ENCODE peak calls at places on chromosomes 1 and 21, in five cellular contexts. P, V, F, T and A are unnamed samples.
A peak's percentile ranks its signal among the peaks of the same experiment; 100 is the strongest.

GRCh38 chr1:237903961-237904360 is 13.2 kb upstream of the ZP4 start:
- DNase-seq in P (peak; percentile 9), V (no peak), F (no peak), T (no peak), A (no peak)

GRCh38 chr1:234597894-234598293 is 12.1 kb downstream of the IRF2BP2 start:
- DNase-seq in P (peak; percentile 72), V (no peak), F (peak; percentile 41), T (no peak), A (peak; percentile 75)

GRCh38 chr1:240304466-240304865 is 212.8 kb downstream of the FMN2 start:
- DNase-seq in P (no peak), V (no peak), F (no peak), T (no peak), A (no peak)

GRCh38 chr1:89104687-89105086 is 21.2 kb downstream of the GBP2 start:
- DNase-seq in P (no peak), V (no peak), F (no peak), T (no peak), A (no peak)

GRCh38 chr1:16924919-16925477 is 3.3 kb downstream of the CROCC start:
- DNase-seq in P (no peak), V (no peak), F (no peak), T (no peak), A (no peak)

GRCh38 chr21:42515708-42516502 is 2.3 kb downstream of the SLC37A1 start:
- DNase-seq in P (no peak), V (peak; percentile 48), F (no peak), T (no peak), A (peak; percentile 65)

GRCh38 chr1:111904478-111905218 is 84.8 kb downstream of the KCND3 start:
- DNase-seq in P (no peak), V (no peak), F (peak; percentile 7), T (no peak), A (no peak)

GRCh38 chr1:204146965-204147364 is 4.9 kb downstream of the ETNK2 start:
- DNase-seq in P (no peak), V (no peak), F (no peak), T (no peak), A (no peak)

GRCh38 chr1:114725230-114725629 is 8.7 kb upstream of the NRAS start:
- DNase-seq in P (no peak), V (no peak), F (no peak), T (no peak), A (no peak)

GRCh38 chr1:116710326-116711060 is 43.0 kb upstream of the IGSF3 start:
- DNase-seq in P (no peak), V (no peak), F (no peak), T (no peak), A (no peak)

GRCh38 chr1:223077434-223077833 is 65.6 kb downstream of the TLR5 start:
- DNase-seq in P (no peak), V (no peak), F (no peak), T (no peak), A (no peak)

GRCh38 chr1:151568626-151569088 is 28.5 kb downstream of the TUFT1 start:
- DNase-seq in P (no peak), V (no peak), F (no peak), T (no peak), A (no peak)

GRCh38 chr1:201937624-201938212 is 8.6 kb downstream of the LMOD1 start:
- DNase-seq in P (peak; percentile 78), V (no peak), F (no peak), T (peak; percentile 34), A (no peak)

GRCh38 chr1:16204634-16205332 is 7.7 kb downstream of the ARHGEF19 start:
- DNase-seq in P (no peak), V (no peak), F (no peak), T (no peak), A (peak; percentile 33)

GRCh38 chr1:145689922-145690321 is 17.2 kb downstream of the PDZK1 start:
- DNase-seq in P (no peak), V (no peak), F (no peak), T (no peak), A (no peak)

GRCh38 chr1:17668195-17668594 is 86.9 kb upstream of the ACTL8 start:
- DNase-seq in P (no peak), V (no peak), F (no peak), T (no peak), A (no peak)

GRCh38 chr1:240803151-240803550 is 191.2 kb upstream of the GREM2 start:
- DNase-seq in P (peak; percentile 88), V (no peak), F (no peak), T (no peak), A (peak; percentile 38)

GRCh38 chr1:7591565-7591964 is 179.5 kb upstream of the VAMP3 start:
- DNase-seq in P (no peak), V (no peak), F (no peak), T (no peak), A (no peak)

GRCh38 chr1:234431255-234431654 is 47.7 kb downstream of the TARBP1 start:
- DNase-seq in P (no peak), V (no peak), F (no peak), T (no peak), A (no peak)

GRCh38 chr1:16122361-16122881 is 33.4 kb downstream of the EPHA2 start:
- DNase-seq in P (peak; percentile 58), V (no peak), F (no peak), T (peak; percentile 61), A (no peak)

GRCh38 chr1:6259491-6260362 is 1.2 kb downstream of the GPR153 start:
- DNase-seq in P (peak; percentile 71), V (peak; percentile 37), F (peak; percentile 58), T (no peak), A (peak; percentile 79)

GRCh38 chr1:3004285-3005205 is 16.7 kb upstream of the ACTRT2 start:
- DNase-seq in P (no peak), V (no peak), F (no peak), T (no peak), A (no peak)

GRCh38 chr21:46634966-46635323 is 529 bp upstream of the PRMT2 start:
- DNase-seq in P (peak; percentile 82), V (peak; percentile 40), F (no peak), T (peak; percentile 52), A (peak; percentile 39)

GRCh38 chr1:3598051-3598471 is 13.2 kb downstream of the MEGF6 start:
- DNase-seq in P (peak; percentile 3), V (no peak), F (peak; percentile 29), T (no peak), A (no peak)

GRCh38 chr1:179881642-179882252 is 338 bp upstream of the TOR1AIP1 start:
- DNase-seq in P (peak; percentile 93), V (peak; percentile 55), F (no peak), T (peak; percentile 93), A (no peak)

GRCh38 chr1:177229781-177230180 is 59.0 kb downstream of the BRINP2 start:
- DNase-seq in P (no peak), V (no peak), F (no peak), T (no peak), A (no peak)

GRCh38 chr21:31731112-31731801 is 661 bp downstream of the SCAF4 start:
- DNase-seq in P (peak; percentile 34), V (no peak), F (peak; percentile 48), T (no peak), A (peak; percentile 8)

GRCh38 chr21:43847301-43847700 is 17.7 kb upstream of the AGPAT3 start:
- DNase-seq in P (no peak), V (no peak), F (no peak), T (no peak), A (no peak)

GRCh38 chr1:54302951-54303843 is 103.0 kb downstream of the SSBP3 start:
- DNase-seq in P (no peak), V (no peak), F (no peak), T (no peak), A (no peak)

GRCh38 chr1:12610305-12610935 is 7.6 kb downstream of the DHRS3 start:
- DNase-seq in P (peak; percentile 55), V (no peak), F (no peak), T (no peak), A (no peak)

DNA sequence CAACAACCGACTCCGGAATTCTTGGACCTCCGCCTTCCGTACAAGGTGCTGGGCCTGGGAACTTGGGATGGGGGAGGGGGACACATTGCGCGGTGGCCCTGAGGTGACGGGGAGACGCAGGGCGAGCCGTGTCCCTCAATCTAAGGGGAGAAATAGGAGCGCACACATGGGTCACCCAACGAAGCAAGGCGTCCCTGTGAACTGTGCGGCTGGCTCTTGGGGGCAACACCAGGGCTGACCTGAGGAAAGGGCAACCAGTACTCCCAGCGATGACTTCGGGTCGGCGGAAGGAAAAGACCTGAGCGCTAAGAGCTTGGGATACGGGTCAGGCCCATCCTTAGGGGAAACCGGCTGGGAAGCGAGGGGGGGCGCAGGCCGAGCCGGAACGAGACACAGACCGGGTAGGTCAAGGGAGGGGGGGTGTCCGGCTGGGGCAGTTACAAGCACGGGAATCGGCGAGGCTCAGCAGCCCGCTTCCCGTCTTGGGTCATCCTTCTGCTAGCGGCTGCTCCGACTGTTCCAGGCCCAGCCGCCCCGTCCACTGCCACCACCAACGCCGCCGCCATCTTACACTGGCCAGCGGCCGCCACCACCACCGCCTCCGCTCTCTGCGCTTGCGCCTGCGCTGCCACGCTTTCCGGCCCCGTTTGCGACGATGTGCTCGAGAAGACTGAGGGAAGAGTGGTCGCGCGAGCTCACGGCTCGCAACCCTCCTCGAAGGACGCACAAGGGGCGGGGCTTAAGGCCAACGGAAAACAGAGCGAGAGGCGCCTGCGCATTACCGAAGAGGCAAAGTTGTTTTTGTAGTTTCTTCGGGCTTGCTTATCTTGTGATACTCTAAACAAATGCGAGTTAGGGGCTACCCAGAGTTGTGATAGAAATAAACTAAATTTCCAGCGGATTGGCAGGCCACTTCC is at the start of gene DCAF8:
- DNase-seq in P (peak; percentile 96), V (peak; percentile 91), F (peak; percentile 98), T (peak; percentile 92), A (peak; percentile 98)
- TF ChIP-seq CTCF in P (no peak), V (no peak), F (no peak), T (no peak), A (no peak)

GRCh38 chr1:156584813-156585212 is 5.3 kb downstream of the TTC24 start:
- DNase-seq in P (no peak), V (no peak), F (no peak), T (no peak), A (peak; percentile 55)
- TF ChIP-seq CTCF in P (no peak), V (no peak), F (peak; percentile 48), T (no peak), A (peak; percentile 50)

GRCh38 chr21:14120091-14120734 is 90.5 kb downstream of the LIPI start:
- DNase-seq in P (peak; percentile 36), V (no peak), F (peak; percentile 17), T (no peak), A (no peak)
- TF ChIP-seq CTCF in P (peak; percentile 63), V (no peak), F (peak; percentile 55), T (peak; percentile 59), A (no peak)

GRCh38 chr1:197845886-197846285 is 56.5 kb upstream of the C1orf53 start:
- DNase-seq in P (no peak), V (no peak), F (no peak), T (no peak), A (no peak)

GRCh38 chr1:197838836-197839235 is 63.6 kb upstream of the DENND1B start:
- DNase-seq in P (peak; percentile 90), V (peak; percentile 23), F (no peak), T (peak; percentile 4), A (no peak)

GRCh38 chr1:197837911-197838310 is 62.6 kb upstream of the DENND1B start:
- DNase-seq in P (peak; percentile 21), V (no peak), F (no peak), T (no peak), A (peak; percentile 24)

GRCh38 chr1:197841828-197842573 is 60.4 kb upstream of the C1orf53 start:
- DNase-seq in P (peak; percentile 67), V (no peak), F (no peak), T (no peak), A (no peak)

DNA sequence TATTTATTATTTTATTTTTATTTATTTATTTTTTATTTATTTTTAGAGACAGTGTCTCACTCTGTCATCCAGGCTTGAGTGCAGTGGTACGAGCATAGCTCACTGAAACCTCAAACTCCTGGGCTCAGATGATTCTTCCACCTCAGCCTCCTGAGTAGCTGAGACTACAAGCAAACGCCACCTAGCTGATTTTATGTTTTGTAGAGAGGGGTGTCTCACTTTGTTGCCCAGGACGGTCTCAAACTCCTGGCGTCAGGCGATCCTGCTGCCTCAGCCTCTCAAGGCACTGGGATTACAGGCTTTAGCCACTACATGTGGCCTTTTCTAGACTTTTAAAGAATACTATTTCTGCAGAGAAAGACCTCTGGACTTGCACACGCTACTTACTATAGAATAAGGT is 61.3 kb upstream of the C1orf53 start:
- DNase-seq in P (no peak), V (no peak), F (no peak), T (no peak), A (no peak)
- TF ChIP-seq CTCF in P (no peak), V (no peak), F (no peak), T (no peak), A (no peak)